ENCODE peak calls at places on chromosomes 3 and 15, in four cellular contexts. O is psoas muscle, A is left lung, J is heart right ventricle. B is an unnamed sample.

GRCh38 chr15:38050529-38050928 is 116.1 kb downstream of the TMCO5A start:
- DNase-seq in O (no peak), A (no peak), J (no peak), B (no peak)

GRCh38 chr3:24981309-24981708 is 446.8 kb upstream of the RARB start:
- DNase-seq in O (no peak), A (no peak), J (no peak), B (no peak)

GRCh38 chr15:38226867-38227266 is 25.8 kb upstream of the SPRED1 start:
- DNase-seq in O (no peak), A (no peak), J (no peak), B (no peak)

GRCh38 chr3:159748408-159748807 is 240.2 kb upstream of the IL12A start:
- DNase-seq in O (no peak), A (no peak), J (no peak), B (no peak)

GRCh38 chr15:90595760-90596155 is 66.0 kb downstream of the CRTC3 start:
- DNase-seq in O (no peak), A (no peak), J (no peak), B (no peak)

GRCh38 chr3:188693435-188693834 is 478.3 kb upstream of the TPRG1 start:
- DNase-seq in O (no peak), A (no peak), J (no peak), B (no peak)

GRCh38 chr3:2837233-2837632 is 272.9 kb downstream of the IL5RA start:
- DNase-seq in O (no peak), A (no peak), J (no peak), B (no peak)

GRCh38 chr15:42591238-42591936 is 16.0 kb downstream of the STARD9 start:
- DNase-seq in O (no peak), A (no peak), J (no peak), B (no peak)

GRCh38 chr3:42502429-42503250 is at the start of gene VIPR1:
- DNase-seq in O (peak; percentile 73), A (peak; percentile 89), J (peak; percentile 77), B (peak; percentile 89)

GRCh38 chr3:42755681-42756578 is 17.1 kb downstream of the CCDC13 start:
- DNase-seq in O (no peak), A (peak; percentile 28), J (no peak), B (peak; percentile 16)

GRCh38 chr3:129992781-129993180 is 18.3 kb downstream of the TRH start:
- DNase-seq in O (no peak), A (no peak), J (no peak), B (no peak)

GRCh38 chr15:51403072-51403878 is 61.8 kb downstream of the GLDN start:
- DNase-seq in O (no peak), A (no peak), J (no peak), B (no peak)

GRCh38 chr3:139327231-139327630 is 16.6 kb upstream of the MRPS22 start:
- DNase-seq in O (no peak), A (no peak), J (no peak), B (no peak)

GRCh38 chr3:133589503-133589902 is 16.0 kb downstream of the CDV3 start:
- DNase-seq in O (no peak), A (no peak), J (no peak), B (no peak)

GRCh38 chr15:92383528-92384326 is 10.0 kb upstream of the ST8SIA2 start:
- DNase-seq in O (no peak), A (no peak), J (peak; percentile 29), B (no peak)

GRCh38 chr3:39641210-39641718 is 168.1 kb upstream of the MYRIP start:
- DNase-seq in O (no peak), A (no peak), J (no peak), B (no peak)

GRCh38 chr15:25177955-25178801 is 223.4 kb downstream of the SNRPN start:
- DNase-seq in O (peak; percentile 36), A (no peak), J (peak; percentile 3), B (peak; percentile 17)

GRCh38 chr3:30368978-30369377 is 237.4 kb upstream of the TGFBR2 start:
- DNase-seq in O (no peak), A (no peak), J (no peak), B (no peak)

GRCh38 chr3:33704891-33705290 is 13.2 kb downstream of the CLASP2 start:
- DNase-seq in O (no peak), A (no peak), J (no peak), B (no peak)

GRCh38 chr3:64438837-64439236 is 213.6 kb upstream of the PRICKLE2 start:
- DNase-seq in O (no peak), A (no peak), J (no peak), B (no peak)

GRCh38 chr15:32747886-32748285 is 30.1 kb downstream of the GREM1 start:
- DNase-seq in O (no peak), A (no peak), J (no peak), B (no peak)

GRCh38 chr3:141308588-141309218 is 59.6 kb upstream of the ZBTB38 start:
- DNase-seq in O (no peak), A (peak; percentile 70), J (peak; percentile 42), B (peak; percentile 43)

GRCh38 chr15:48719668-48720067 is 74.2 kb upstream of the FBN1 start:
- DNase-seq in O (no peak), A (no peak), J (no peak), B (no peak)

GRCh38 chr3:89059201-89059600 is 48.2 kb upstream of the EPHA3 start:
- DNase-seq in O (no peak), A (peak; percentile 32), J (no peak), B (peak; percentile 75)

GRCh38 chr15:60962087-60962486 is 267.0 kb downstream of the RORA start:
- DNase-seq in O (no peak), A (no peak), J (no peak), B (no peak)

GRCh38 chr15:26125664-26126063 is 262.5 kb upstream of the ATP10A start:
- DNase-seq in O (no peak), A (no peak), J (no peak), B (no peak)

GRCh38 chr3:185332026-185332735 is 30.8 kb upstream of the MAP3K13 start:
- DNase-seq in O (no peak), A (no peak), J (no peak), B (no peak)

GRCh38 chr15:72341361-72341760 is 21.4 kb upstream of the CELF6 start:
- DNase-seq in O (no peak), A (no peak), J (no peak), B (no peak)

GRCh38 chr15:73139416-73140082 is 87.3 kb downstream of the NEO1 start:
- DNase-seq in O (no peak), A (no peak), J (no peak), B (no peak)

GRCh38 chr3:179318876-179319275 is 4.0 kb upstream of the ZNF639 start:
- DNase-seq in O (no peak), A (no peak), J (no peak), B (no peak)

GRCh38 chr3:111081008-111081545 is 9.5 kb downstream of the NECTIN3 start:
- DNase-seq in O (no peak), A (no peak), J (no peak), B (no peak)

GRCh38 chr3:48476426-48477053 is 27.4 kb downstream of the SHISA5 start:
- DNase-seq in O (no peak), A (no peak), J (no peak), B (no peak)

GRCh38 chr3:51538115-51538458 is 432 bp upstream of the RAD54L2 start:
- DNase-seq in O (no peak), A (no peak), J (no peak), B (no peak)

GRCh38 chr15:48244923-48245322 is 38.8 kb downstream of the SLC12A1 start:
- DNase-seq in O (no peak), A (no peak), J (no peak), B (no peak)

DNA sequence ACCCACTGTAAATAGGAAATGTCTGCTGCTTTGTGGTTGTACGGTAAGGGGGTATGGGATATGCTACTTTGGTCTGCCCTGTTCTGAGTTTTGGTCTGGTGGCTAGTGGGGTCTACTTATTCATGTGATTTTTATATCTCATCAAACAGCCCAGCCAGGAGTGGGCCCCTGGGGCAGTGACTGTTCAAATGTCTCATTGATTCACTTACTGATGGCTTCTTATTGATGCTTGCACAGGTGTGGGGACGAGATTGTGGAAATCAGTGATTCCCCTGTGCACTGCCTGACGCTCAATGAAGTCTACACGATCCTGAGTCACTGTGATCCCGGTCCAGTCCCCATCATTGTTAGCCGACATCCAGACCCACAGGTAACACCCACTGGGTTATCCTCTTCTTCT is 38.5 kb downstream of the STARD5 start:
- DNase-seq in O (no peak), A (no peak), J (no peak), B (peak; percentile 28)
- H3K4me1 ChIP-seq in O (no peaks in the 10 kb centered on the region), A (peaks cover 14% of the 10 kb centered on the region), J (peaks cover 13% of the 10 kb centered on the region), B (no peaks in the 10 kb centered on the region)

GRCh38 chr3:115990669-115991068 is 367.4 kb downstream of the GAP43 start:
- DNase-seq in O (no peak), A (no peak), J (no peak), B (no peak)

GRCh38 chr3:115982121-115982520 is 358.8 kb downstream of the GAP43 start:
- DNase-seq in O (no peak), A (no peak), J (no peak), B (no peak)

GRCh38 chr3:115989927-115990326 is 366.6 kb downstream of the GAP43 start:
- DNase-seq in O (no peak), A (no peak), J (no peak), B (no peak)

GRCh38 chr3:115982629-115983028 is 359.3 kb downstream of the GAP43 start:
- DNase-seq in O (no peak), A (no peak), J (no peak), B (no peak)

GRCh38 chr3:115986555-115987207 is 363.4 kb downstream of the GAP43 start:
- DNase-seq in O (no peak), A (no peak), J (no peak), B (no peak)
- TF ChIP-seq CTCF in O (peak; percentile 19), A (no peak), J (no peak), B (no peak)

DNA sequence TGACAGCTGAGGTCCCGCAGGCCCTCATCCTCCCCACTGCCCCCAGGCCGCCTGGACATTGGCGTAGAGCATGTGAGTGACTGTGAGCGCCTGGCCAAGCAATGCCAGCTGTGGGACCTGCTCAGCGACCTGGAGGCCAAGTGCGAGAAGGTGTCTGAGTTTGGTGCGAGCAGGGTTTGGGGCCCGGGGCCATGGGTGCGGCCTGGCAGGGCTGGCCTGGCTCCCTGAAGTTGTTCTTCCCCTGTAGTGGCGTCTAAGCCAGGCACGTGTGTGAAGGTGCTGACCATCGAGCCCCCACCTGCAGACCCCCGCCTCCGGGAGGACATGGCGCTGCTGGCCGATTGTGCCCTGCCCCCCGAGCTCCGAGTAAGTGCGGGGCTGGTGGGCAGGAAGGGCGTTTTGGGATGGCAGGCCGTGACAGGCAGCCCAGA is 4.2 kb downstream of the ABTB1 start:
- DNase-seq in O (no peak), A (peak; percentile 29), J (no peak), B (peak; percentile 59)
- H3K4me1 ChIP-seq in O (peaks cover 21% of the 10 kb centered on the region), A (peaks cover 62% of the 10 kb centered on the region), J (peaks cover 33% of the 10 kb centered on the region), B (peaks cover 22% of the 10 kb centered on the region)

DNA sequence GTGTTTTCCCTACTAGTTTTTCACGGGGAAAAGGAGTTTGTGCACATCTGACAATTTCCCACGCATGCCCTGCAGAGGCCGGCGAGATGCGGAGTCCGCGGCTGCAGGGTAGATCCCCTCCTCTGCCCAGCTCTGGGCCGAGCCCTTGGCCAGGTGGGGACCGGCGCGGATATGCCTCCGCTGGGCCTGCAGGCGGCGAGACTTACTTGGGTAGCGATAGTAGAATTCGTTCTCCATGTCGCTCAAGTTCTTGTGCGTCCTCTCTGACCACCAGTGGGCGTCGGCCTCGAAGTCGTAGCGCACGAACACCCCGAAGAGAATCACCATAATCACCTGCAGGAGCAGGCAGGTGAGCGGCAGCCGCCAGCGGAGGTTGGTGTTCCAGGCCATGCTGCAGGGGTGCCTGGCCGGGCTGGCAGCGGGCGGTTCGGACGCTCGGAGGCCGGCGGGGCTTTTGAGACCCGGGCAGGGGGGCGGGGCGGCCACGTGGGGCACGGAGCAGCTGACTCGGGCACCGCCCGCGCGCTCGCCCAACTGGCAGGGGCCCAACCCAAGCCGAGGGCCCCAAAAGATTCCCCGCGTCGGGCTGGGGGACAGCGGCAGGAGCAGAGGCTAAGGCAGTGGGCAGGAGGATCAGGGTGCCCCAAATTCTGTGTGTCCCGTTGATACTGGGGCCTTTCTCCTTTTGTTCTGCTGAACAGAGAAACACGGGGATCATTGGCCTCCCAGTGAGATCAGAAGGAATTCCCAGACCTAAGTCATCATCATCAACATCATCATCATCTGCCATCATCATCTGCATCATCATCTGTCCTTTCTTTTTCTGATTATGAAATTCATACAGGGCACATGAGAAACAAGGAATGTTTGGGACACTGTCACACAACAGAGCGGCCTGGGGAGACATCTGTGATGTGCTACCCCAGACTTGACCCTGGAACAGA is at the start of gene RHCG:
- DNase-seq in O (no peak), A (no peak), J (no peak), B (peak; percentile 44)
- TF ChIP-seq CTCF in O (no peak), A (no peak), J (no peak), B (no peak)

B was measured in tibial artery.